ENCODE peak calls at places on chromosome X, in five cellular contexts. E is cardiac muscle cell, T is iPS DF 6.9, L is neuronal stem cell, Q is adipocyte. O is an unnamed sample.

GRCh38 chrX:68932611-68933010 is 103.8 kb downstream of the EFNB1 start:
- DNase-seq in E (no peak), T (no peak), L (no peak), Q (no peak), O (peak; percentile 55)

GRCh38 chrX:106716463-106716862 is 10.0 kb upstream of the RNF128 start:
- DNase-seq in E (no peak), T (no peak), L (no peak), Q (no peak), O (no peak)

GRCh38 chrX:1507511-1508463 is 29.2 kb downstream of the P2RY8 start:
- DNase-seq in E (no peak), T (no peak), L (no peak), Q (no peak), O (no peak)

GRCh38 chrX:113935516-113935915 is 648.4 kb upstream of the HTR2C start:
- DNase-seq in E (no peak), T (no peak), L (no peak), Q (no peak), O (no peak)

GRCh38 chrX:26918633-26919032 is 544.5 kb downstream of the PPP4R3C start:
- DNase-seq in E (peak; percentile 16), T (peak; percentile 18), L (peak; percentile 15), Q (no peak), O (no peak)

GRCh38 chrX:7202206-7202605 is 54.3 kb upstream of the PUDP start:
- DNase-seq in E (no peak), T (no peak), L (no peak), Q (peak; percentile 4), O (no peak)

GRCh38 chrX:72568406-72569092 is 4.1 kb downstream of the HDAC8 start:
- DNase-seq in E (no peak), T (no peak), L (no peak), Q (no peak), O (peak; percentile 69)

GRCh38 chrX:31800219-31800618 is 728.4 kb upstream of the FTHL17 start:
- DNase-seq in E (no peak), T (no peak), L (no peak), Q (no peak), O (no peak)

GRCh38 chrX:46310815-46311497 is 234.3 kb downstream of the ZNF674 start:
- DNase-seq in E (no peak), T (no peak), L (no peak), Q (no peak), O (no peak)

GRCh38 chrX:71143508-71143907 is 1.1 kb upstream of the NLGN3 start:
- DNase-seq in E (no peak), T (no peak), L (no peak), Q (no peak), O (peak; percentile 4)

GRCh38 chrX:54358424-54359211 is 772 bp upstream of the WNK3 start:
- DNase-seq in E (peak; percentile 87), T (peak; percentile 54), L (peak; percentile 91), Q (peak; percentile 83), O (peak; percentile 7)

GRCh38 chrX:101171883-101172400 is 47.6 kb upstream of the DRP2 start:
- DNase-seq in E (no peak), T (no peak), L (no peak), Q (no peak), O (no peak)

GRCh38 chrX:318068-318738 is 393 bp downstream of the GTPBP6 start:
- DNase-seq in E (peak; percentile 100), T (peak; percentile 96), L (peak; percentile 99), Q (peak; percentile 100), O (peak; percentile 96)

GRCh38 chrX:16175329-16175728 is 8.0 kb downstream of the MAGEB17 start:
- DNase-seq in E (no peak), T (no peak), L (no peak), Q (no peak), O (no peak)

GRCh38 chrX:370963-371745 is 15.6 kb downstream of the PPP2R3B start:
- DNase-seq in E (no peak), T (no peak), L (no peak), Q (no peak), O (no peak)

GRCh38 chrX:97845451-97845850 is 961.7 kb downstream of the RPA4 start:
- DNase-seq in E (no peak), T (no peak), L (no peak), Q (no peak), O (no peak)

GRCh38 chrX:40573763-40574162 is 7.0 kb upstream of the ATP6AP2 start:
- DNase-seq in E (no peak), T (no peak), L (no peak), Q (no peak), O (no peak)

GRCh38 chrX:69389221-69389620 is 114.9 kb upstream of the NALF2 start:
- DNase-seq in E (no peak), T (no peak), L (no peak), Q (no peak), O (no peak)

GRCh38 chrX:47351706-47352105 is 18.7 kb upstream of the ZNF157 start:
- DNase-seq in E (no peak), T (no peak), L (no peak), Q (peak; percentile 28), O (peak; percentile 38)

GRCh38 chrX:72714471-72714916 is 388 bp upstream of the PHKA1 start:
- DNase-seq in E (peak; percentile 44), T (peak; percentile 18), L (peak; percentile 5), Q (peak; percentile 78), O (peak; percentile 80)

GRCh38 chrX:141341743-141342142 is 99.4 kb upstream of the SPANXC start:
- DNase-seq in E (no peak), T (no peak), L (no peak), Q (no peak), O (no peak)

GRCh38 chrX:118807151-118808017 is 16.2 kb upstream of the ZCCHC12 start:
- DNase-seq in E (peak; percentile 52), T (no peak), L (peak; percentile 30), Q (peak; percentile 65), O (peak; percentile 15)

GRCh38 chrX:110964761-110965160 is 131.2 kb upstream of the PAK3 start:
- DNase-seq in E (no peak), T (no peak), L (peak; percentile 30), Q (no peak), O (no peak)
- H3K36me3 ChIP-seq in E (no peaks in the 10 kb centered on the region), T (no peaks in the 10 kb centered on the region), L (no peaks in the 10 kb centered on the region), Q (no peaks in the 10 kb centered on the region), O (no peaks in the 10 kb centered on the region)

GRCh38 chrX:2521927-2522386 is 21.2 kb upstream of the DHRSX start:
- DNase-seq in E (no peak), T (no peak), L (no peak), Q (no peak), O (no peak)
- H3K4me3 ChIP-seq in E (no peak overlapping the region), T (no peak overlapping the region), L (no peak overlapping the region), Q (no peak overlapping the region), O (no peak overlapping the region)

GRCh38 chrX:9394212-9394611 is 70.6 kb upstream of the TBL1X start:
- DNase-seq in E (no peak), T (no peak), L (no peak), Q (no peak), O (no peak)
- H3K9me3 ChIP-seq in E (no peaks in the 10 kb centered on the region), T (no peaks in the 10 kb centered on the region), L (no peaks in the 10 kb centered on the region), Q (no peaks in the 10 kb centered on the region), O (no peaks in the 10 kb centered on the region)

GRCh38 chrX:152853986-152854385 is 23.1 kb downstream of the NSDHL start:
- DNase-seq in E (no peak), T (no peak), L (no peak), Q (no peak), O (no peak)
- H3K36me3 ChIP-seq in E (peaks cover under 1% of the 10 kb centered on the region), T (peaks cover 2% of the 10 kb centered on the region), L (peaks cover 82% of the 10 kb centered on the region), Q (peaks cover 76% of the 10 kb centered on the region), O (no peaks in the 10 kb centered on the region)

O was measured in MG63.